ENCODE peak calls at places on chromosomes 11 and 22, in eight cellular contexts. X is SK-N-SH, D is K562, P is IMR-90, Y is GM23248, Z is neural progenitor cell, C is fibroblast of lung, F is astrocyte. I is an unnamed sample.

GRCh38 chr22:37661160-37661924 is 2.8 kb downstream of the PDXP start:
- DNase-seq in C (peak), P (peak), Y (peak), Z (peak), D (peak), F (peak), X (peak), I (peak)

GRCh38 chr22:20243545-20244249 is 24.4 kb downstream of the RTN4R start:
- DNase-seq in X (peak), Z (no peak), Y (peak), F (peak), D (peak), C (peak), P (peak), I (peak)

GRCh38 chr22:38240734-38241252 is 32.0 kb downstream of the TMEM184B start:
- DNase-seq in X (no peak), F (peak), C (peak), D (peak), Z (peak), Y (peak), P (peak), I (peak)

GRCh38 chr11:770642-771616 is 6.4 kb downstream of the GATD1 start:
- DNase-seq in C (no peak), Z (peak), X (no peak), F (no peak), P (no peak), Y (no peak), D (no peak), I (peak)

GRCh38 chr11:36235750-36236149 is 53.5 kb downstream of the COMMD9 start:
- DNase-seq in C (no peak), X (no peak), D (no peak), F (peak), P (peak), Y (peak), Z (no peak), I (no peak)

GRCh38 chr11:65486570-65487466 is 12.0 kb upstream of the MALAT1 start:
- DNase-seq in Y (no peak), F (no peak), C (no peak), Z (no peak), P (no peak), X (no peak), D (no peak), I (no peak)

GRCh38 chr22:35970601-35971417 is 57.8 kb downstream of the RBFOX2 start:
- DNase-seq in X (no peak), D (no peak), Y (no peak), P (no peak), C (no peak), Z (no peak), F (no peak), I (no peak)

GRCh38 chr11:129593098-129593497 is 217.4 kb downstream of the BARX2 start:
- DNase-seq in C (no peak), D (no peak), Y (no peak), X (no peak), P (no peak), F (no peak), Z (peak), I (no peak)

GRCh38 chr22:25749420-25750169 is 7.6 kb downstream of the MYO18B start:
- DNase-seq in C (no peak), Z (no peak), D (peak), Y (no peak), X (no peak), P (no peak), F (peak), I (no peak)

GRCh38 chr11:114185436-114185835 is 110.8 kb upstream of the NNMT start:
- DNase-seq in Z (no peak), C (no peak), D (no peak), F (no peak), X (no peak), Y (no peak), P (no peak), I (no peak)

GRCh38 chr11:5564259-5565019 is 16.1 kb upstream of the OR52H1 start:
- DNase-seq in C (no peak), Y (peak), P (peak), D (peak), X (no peak), F (peak), Z (no peak), I (no peak)

GRCh38 chr11:587546-587945 is 11.3 kb downstream of the PHRF1 start:
- DNase-seq in D (no peak), X (no peak), C (no peak), Y (no peak), F (no peak), P (no peak), Z (no peak), I (no peak)

GRCh38 chr11:57792870-57793269 is 31.3 kb downstream of the CTNND1 start:
- DNase-seq in P (no peak), C (no peak), D (no peak), Y (no peak), F (no peak), X (no peak), Z (no peak), I (no peak)

GRCh38 chr22:30206964-30207363 is 39.6 kb downstream of the LIF start:
- DNase-seq in Z (peak), F (peak), P (peak), D (no peak), C (peak), X (peak), Y (peak), I (peak)

GRCh38 chr22:17985606-17986005 is 38.8 kb downstream of the MICAL3 start:
- DNase-seq in Y (no peak), P (no peak), X (no peak), Z (no peak), D (no peak), F (no peak), C (no peak), I (peak)
- H2AFZ ChIP-seq in Y (no peak), P (no peak), X (no peak), Z (no peak), D (no peak), F (no peak), C (no peak), I (no peak)

GRCh38 chr11:118353084-118353710 is 6.2 kb upstream of the UBE4A start:
- DNase-seq in F (no peak), X (peak), P (peak), Z (no peak), Y (peak), C (peak), D (peak), I (peak)

GRCh38 chr11:118343981-118344521 is at the start of gene CD3G:
- DNase-seq in D (no peak), F (no peak), Y (no peak), P (no peak), X (no peak), Z (no peak), C (no peak), I (no peak)

GRCh38 chr11:118349475-118349874 is 5.3 kb downstream of the CD3G start:
- DNase-seq in Y (no peak), D (no peak), P (no peak), F (no peak), X (no peak), C (no peak), Z (no peak), I (no peak)
- H2AFZ ChIP-seq in Y (no peak), D (no peak), P (no peak), F (no peak), X (no peak), C (no peak), Z (no peak), I (no peak)

GRCh38 chr11:23455291-23455864 is 595.1 kb upstream of the CCDC179 start:
- DNase-seq in F (no peak), X (no peak), D (no peak), Y (no peak), P (no peak), C (no peak), Z (peak), I (no peak)
- H2AFZ ChIP-seq in F (peak), X (peak), D (no peak), Y (no peak), P (no peak), C (no peak), Z (no peak), I (no peak)

GRCh38 chr11:43760902-43761301 is 80.4 kb downstream of the HSD17B12 start:
- DNase-seq in Z (no peak), P (no peak), X (no peak), Y (no peak), F (no peak), C (no peak), D (no peak), I (no peak)
- H2AFZ ChIP-seq in Z (no peak), P (no peak), X (no peak), Y (no peak), F (no peak), C (no peak), D (no peak), I (no peak)

GRCh38 chr22:49044776-49045175 is 782.9 kb downstream of the BRD1 start:
- DNase-seq in X (no peak), Y (no peak), P (no peak), Z (no peak), C (no peak), D (no peak), F (no peak), I (no peak)

GRCh38 chr22:49047461-49047860 is 780.2 kb downstream of the BRD1 start:
- DNase-seq in P (peak), X (no peak), Y (no peak), F (peak), D (no peak), C (no peak), Z (no peak), I (no peak)

GRCh38 chr22:49046546-49047305 is 780.9 kb downstream of the BRD1 start:
- DNase-seq in C (no peak), X (peak), Z (peak), D (peak), Y (no peak), P (no peak), F (no peak), I (no peak)

GRCh38 chr22:49045276-49045675 is 782.4 kb downstream of the BRD1 start:
- DNase-seq in D (no peak), Z (no peak), Y (no peak), X (no peak), F (no peak), C (no peak), P (no peak), I (no peak)

GRCh38 chr22:49046000-49046545 is 781.6 kb downstream of the BRD1 start:
- DNase-seq in C (no peak), P (no peak), Y (no peak), X (no peak), F (no peak), D (no peak), Z (no peak), I (no peak)
- H2AFZ ChIP-seq in C (no peak), P (no peak), Y (no peak), X (no peak), F (no peak), D (no peak), Z (no peak), I (no peak)

GRCh38 chr11:120295110-120295509 is 30.0 kb upstream of the TLCD5 start:
- DNase-seq in X (peak), Y (no peak), C (no peak), D (no peak), Z (no peak), F (peak), P (no peak), I (no peak)

GRCh38 chr11:120290945-120291344 is 34.2 kb upstream of the TLCD5 start:
- DNase-seq in P (no peak), X (no peak), Y (no peak), C (no peak), Z (no peak), F (no peak), D (no peak), I (no peak)

GRCh38 chr11:120294096-120294495 is 31.0 kb upstream of the TLCD5 start:
- DNase-seq in C (no peak), Z (no peak), X (no peak), P (no peak), F (no peak), D (no peak), Y (no peak), I (no peak)

GRCh38 chr11:120296554-120296953 is 28.5 kb upstream of the TLCD5 start:
- DNase-seq in X (no peak), P (no peak), Z (no peak), D (no peak), Y (no peak), C (no peak), F (no peak), I (no peak)

DNA sequence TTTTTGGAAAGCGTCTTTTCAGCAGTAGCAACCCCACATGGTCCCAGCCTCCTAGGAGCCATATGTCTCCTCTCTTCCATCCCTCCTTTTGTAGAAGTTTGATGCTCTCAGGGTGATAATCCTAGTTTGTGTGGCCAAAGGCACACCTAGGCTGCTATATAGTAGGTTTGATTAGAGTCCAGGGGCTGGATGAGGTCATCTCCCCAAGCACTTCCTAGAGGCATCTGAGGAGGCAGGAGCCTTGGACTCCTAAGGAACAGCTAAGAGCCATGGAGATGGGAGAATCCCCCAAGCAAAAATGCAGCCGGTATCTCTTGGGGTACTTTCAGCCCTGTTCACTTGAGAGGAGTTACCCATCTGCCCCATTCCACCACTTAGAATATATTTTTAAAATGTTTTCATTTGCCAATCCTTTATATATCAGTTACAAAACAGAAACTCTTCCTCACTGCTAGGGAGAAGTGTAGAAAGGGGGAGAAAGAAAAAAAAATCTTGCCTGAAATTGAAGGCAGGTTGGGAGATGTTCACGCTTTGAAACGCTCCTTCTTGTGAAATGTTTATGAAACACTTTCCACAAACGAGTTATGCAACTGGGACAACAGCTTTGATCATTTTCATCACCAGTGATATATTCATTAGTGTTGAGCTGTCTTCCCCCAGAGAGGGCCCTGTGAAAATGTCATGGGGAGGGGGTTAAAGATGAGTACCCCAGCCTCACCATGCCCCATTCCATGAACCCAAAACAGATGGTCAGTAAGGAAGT is 31.9 kb upstream of the TLCD5 start:
- DNase-seq in D (no peak), C (no peak), Z (no peak), Y (no peak), X (no peak), P (no peak), F (no peak), I (no peak)
- H2AFZ ChIP-seq in D (no peak), C (no peak), Z (no peak), Y (no peak), X (no peak), P (no peak), F (no peak), I (no peak)

GRCh38 chr11:27904358-27905055 is 203.4 kb downstream of the KIF18A start:
- DNase-seq in Y (peak), Z (no peak), F (peak), X (no peak), D (no peak), P (peak), C (peak), I (peak)
- H2AFZ ChIP-seq in Y (peak), Z (no peak), F (peak), X (peak), D (no peak), P (peak), C (no peak), I (peak)

DNA sequence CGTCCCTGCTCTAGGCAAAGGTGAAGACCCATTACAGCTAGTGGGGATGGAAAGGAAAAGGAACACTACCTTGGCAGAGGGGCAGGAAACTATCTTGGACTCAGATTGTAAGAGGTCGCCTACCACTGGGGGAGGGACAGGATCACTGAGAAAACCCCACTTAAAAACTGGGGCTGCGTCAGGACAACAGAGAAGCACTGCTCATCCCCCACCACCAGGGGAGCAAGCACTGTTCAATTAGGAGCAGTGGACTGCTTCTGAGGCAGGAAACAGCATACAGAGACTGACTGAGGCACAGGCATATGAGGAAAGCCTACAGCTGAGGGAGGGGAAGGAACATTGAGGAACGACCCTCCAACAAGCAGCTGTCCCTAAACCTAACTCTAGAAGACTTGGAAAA is 20.8 kb upstream of the DLAT start:
- DNase-seq in P (no peak), X (peak), Z (no peak), F (no peak), D (peak), C (no peak), Y (peak), I (no peak)
- H2AFZ ChIP-seq in P (no peak), X (no peak), Z (no peak), F (no peak), D (no peak), C (no peak), Y (no peak), I (no peak)

I was measured in osteoblast.